ENCODE peak calls at places on chromosomes 3 and 15, in six cellular contexts. One of them, this sample, is unnamed. For H3K9me3, the result is how much of the 10 kb centered on the place peaks cover.

GRCh38 chr15:68354923-68355322 is 77.0 kb downstream of the ITGA11 start:
- DNase-seq in Panc1: peak
- DNase-seq in pancreas: no peak
- DNase-seq in HCT116: peak
- DNase-seq in GM12878: no peak
- DNase-seq in mesenchymal stem cell: peak
- DNase-seq in this sample: no peak

GRCh38 chr3:50237133-50237651 is 1.2 kb downstream of the GNAI2 start:
- DNase-seq in Panc1: no peak
- DNase-seq in pancreas: no peak
- DNase-seq in HCT116: no peak
- DNase-seq in GM12878: no peak
- DNase-seq in mesenchymal stem cell: peak
- DNase-seq in this sample: no peak

GRCh38 chr3:106425021-106425420 is 556.2 kb upstream of the CBLB start:
- DNase-seq in Panc1: no peak
- DNase-seq in pancreas: no peak
- DNase-seq in HCT116: no peak
- DNase-seq in GM12878: no peak
- DNase-seq in mesenchymal stem cell: peak
- DNase-seq in this sample: no peak

GRCh38 chr15:31571676-31572075 is 245.0 kb downstream of the KLF13 start:
- DNase-seq in Panc1: no peak
- DNase-seq in pancreas: no peak
- DNase-seq in HCT116: no peak
- DNase-seq in GM12878: no peak
- DNase-seq in mesenchymal stem cell: no peak
- DNase-seq in this sample: no peak

GRCh38 chr3:108486910-108487309 is 23.5 kb downstream of the MYH15 start:
- DNase-seq in Panc1: no peak
- DNase-seq in pancreas: no peak
- DNase-seq in HCT116: no peak
- DNase-seq in GM12878: no peak
- DNase-seq in mesenchymal stem cell: peak
- DNase-seq in this sample: no peak

GRCh38 chr3:182384182-182384581 is 409.1 kb upstream of the ATP11B start:
- DNase-seq in Panc1: no peak
- DNase-seq in pancreas: no peak
- DNase-seq in HCT116: no peak
- DNase-seq in GM12878: no peak
- DNase-seq in mesenchymal stem cell: no peak
- DNase-seq in this sample: no peak

GRCh38 chr15:52464478-52464877 is 64.2 kb downstream of the MYO5A start:
- DNase-seq in Panc1: no peak
- DNase-seq in pancreas: no peak
- DNase-seq in HCT116: no peak
- DNase-seq in GM12878: peak
- DNase-seq in mesenchymal stem cell: no peak
- DNase-seq in this sample: no peak

GRCh38 chr15:33045066-33045810 is 149.3 kb downstream of the FMN1 start:
- DNase-seq in Panc1: no peak
- DNase-seq in pancreas: no peak
- DNase-seq in HCT116: no peak
- DNase-seq in GM12878: no peak
- DNase-seq in mesenchymal stem cell: no peak
- DNase-seq in this sample: no peak

GRCh38 chr3:111761309-111761795 is 97.7 kb upstream of the PHLDB2 start:
- DNase-seq in Panc1: no peak
- DNase-seq in pancreas: no peak
- DNase-seq in HCT116: no peak
- DNase-seq in GM12878: no peak
- DNase-seq in mesenchymal stem cell: peak
- DNase-seq in this sample: peak

GRCh38 chr3:179063945-179064560 is 7.6 kb downstream of the ZMAT3 start:
- DNase-seq in Panc1: no peak
- DNase-seq in pancreas: no peak
- DNase-seq in HCT116: no peak
- DNase-seq in GM12878: no peak
- DNase-seq in mesenchymal stem cell: peak
- DNase-seq in this sample: no peak

DNA sequence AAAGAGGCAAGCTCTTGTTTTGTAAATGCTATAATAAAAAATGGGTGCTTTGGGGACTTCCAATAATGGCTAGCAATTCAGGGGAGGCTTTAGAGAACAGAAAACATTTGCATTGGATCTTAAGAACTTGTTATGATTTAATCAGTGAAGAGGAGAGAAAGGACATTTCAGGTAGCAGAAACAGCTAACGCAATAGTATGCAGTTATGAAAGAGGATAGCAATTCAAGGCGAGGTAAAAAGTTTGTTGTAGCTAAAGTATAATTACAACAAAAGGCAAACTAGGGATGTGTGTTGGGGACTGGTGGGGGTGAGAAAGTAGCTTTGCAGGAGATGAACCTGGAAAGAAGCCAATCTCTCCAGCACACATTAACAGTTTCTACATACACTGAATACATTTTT is 558.7 kb upstream of the SEMA6D start:
- DNase-seq in Panc1: no peak
- DNase-seq in pancreas: no peak
- DNase-seq in HCT116: no peak
- DNase-seq in GM12878: no peak
- DNase-seq in mesenchymal stem cell: no peak
- DNase-seq in this sample: no peak
- H3K9me3 ChIP-seq in Panc1: under half
- H3K9me3 ChIP-seq in pancreas: under half
- H3K9me3 ChIP-seq in HCT116: under half
- H3K9me3 ChIP-seq in GM12878: under half
- H3K9me3 ChIP-seq in mesenchymal stem cell: under half
- H3K9me3 ChIP-seq in this sample: under half

GRCh38 chr15:25207369-25207768 is 231.5 kb downstream of the UBE3A start:
- DNase-seq in Panc1: no peak
- DNase-seq in pancreas: no peak
- DNase-seq in HCT116: no peak
- DNase-seq in GM12878: no peak
- DNase-seq in mesenchymal stem cell: no peak
- DNase-seq in this sample: no peak

DNA sequence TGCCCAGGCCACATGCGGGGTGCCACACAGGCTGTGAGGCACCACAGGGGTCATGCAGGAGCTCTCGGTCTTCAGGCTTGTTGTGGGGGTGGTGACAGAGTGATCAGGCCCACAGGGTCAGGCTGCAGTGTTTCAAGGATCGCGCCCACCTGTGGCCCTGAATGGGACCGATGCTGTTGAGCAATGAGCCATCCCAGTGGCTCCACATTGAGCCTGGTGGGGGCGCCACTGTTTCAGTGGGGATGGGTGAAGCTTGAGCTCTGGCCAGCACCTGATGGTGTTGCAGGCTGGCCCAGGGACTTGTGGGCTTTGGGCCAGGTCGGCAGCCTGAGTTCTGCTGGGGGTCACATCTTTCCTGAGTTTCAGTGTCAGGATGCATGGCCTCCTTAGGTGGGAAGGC is 230.1 kb downstream of the UBE3A start:
- DNase-seq in Panc1: no peak
- DNase-seq in pancreas: no peak
- DNase-seq in HCT116: no peak
- DNase-seq in GM12878: no peak
- DNase-seq in mesenchymal stem cell: no peak
- DNase-seq in this sample: no peak
- H3K9me3 ChIP-seq in Panc1: under half
- H3K9me3 ChIP-seq in pancreas: under half
- H3K9me3 ChIP-seq in HCT116: under half
- H3K9me3 ChIP-seq in GM12878: under half
- H3K9me3 ChIP-seq in mesenchymal stem cell: under half
- H3K9me3 ChIP-seq in this sample: under half

GRCh38 chr3:149998946-149999345 is 28.3 kb upstream of the PFN2 start:
- DNase-seq in Panc1: no peak
- DNase-seq in pancreas: no peak
- DNase-seq in HCT116: no peak
- DNase-seq in GM12878: no peak
- DNase-seq in mesenchymal stem cell: no peak
- DNase-seq in this sample: no peak
- H3K9me3 ChIP-seq in Panc1: under half
- H3K9me3 ChIP-seq in pancreas: under half
- H3K9me3 ChIP-seq in HCT116: under half
- H3K9me3 ChIP-seq in GM12878: under half
- H3K9me3 ChIP-seq in mesenchymal stem cell: under half
- H3K9me3 ChIP-seq in this sample: under half

GRCh38 chr15:56126409-56126808 is 117.3 kb downstream of the RFX7 start:
- DNase-seq in Panc1: no peak
- DNase-seq in pancreas: no peak
- DNase-seq in HCT116: no peak
- DNase-seq in GM12878: no peak
- DNase-seq in mesenchymal stem cell: no peak
- DNase-seq in this sample: no peak

GRCh38 chr15:56128081-56128480 is 115.6 kb downstream of the RFX7 start:
- DNase-seq in Panc1: no peak
- DNase-seq in pancreas: no peak
- DNase-seq in HCT116: no peak
- DNase-seq in GM12878: no peak
- DNase-seq in mesenchymal stem cell: no peak
- DNase-seq in this sample: no peak

DNA sequence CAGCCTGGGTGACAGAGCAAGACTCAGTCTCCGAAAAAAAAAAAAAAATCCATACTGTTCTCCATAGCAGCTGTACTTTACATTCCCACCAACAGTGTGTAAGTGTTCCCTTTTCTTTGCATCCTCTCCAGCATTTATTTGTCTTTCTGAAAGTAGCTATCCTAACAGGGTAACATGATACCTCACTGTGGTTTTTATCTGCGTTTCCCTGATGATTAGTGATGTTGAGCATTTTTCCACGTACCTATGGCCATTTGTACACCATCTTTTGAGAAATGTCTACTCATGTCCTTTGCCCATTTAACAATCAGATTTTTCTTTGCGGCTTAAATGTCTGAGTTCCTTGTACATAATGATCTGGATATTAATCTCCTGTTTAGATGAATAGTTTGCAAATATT is 119.3 kb downstream of the RFX7 start:
- DNase-seq in Panc1: no peak
- DNase-seq in pancreas: no peak
- DNase-seq in HCT116: no peak
- DNase-seq in GM12878: no peak
- DNase-seq in mesenchymal stem cell: no peak
- DNase-seq in this sample: no peak
- H3K9me3 ChIP-seq in Panc1: under half
- H3K9me3 ChIP-seq in pancreas: under half
- H3K9me3 ChIP-seq in HCT116: under half
- H3K9me3 ChIP-seq in GM12878: under half
- H3K9me3 ChIP-seq in mesenchymal stem cell: half or more
- H3K9me3 ChIP-seq in this sample: under half

GRCh38 chr3:21345577-21345976 is 405.4 kb downstream of the ZNF385D start:
- DNase-seq in Panc1: no peak
- DNase-seq in pancreas: no peak
- DNase-seq in HCT116: no peak
- DNase-seq in GM12878: no peak
- DNase-seq in mesenchymal stem cell: no peak
- DNase-seq in this sample: no peak
- H3K9me3 ChIP-seq in Panc1: under half
- H3K9me3 ChIP-seq in pancreas: under half
- H3K9me3 ChIP-seq in HCT116: under half
- H3K9me3 ChIP-seq in GM12878: under half
- H3K9me3 ChIP-seq in mesenchymal stem cell: under half
- H3K9me3 ChIP-seq in this sample: under half

GRCh38 chr15:25052191-25052999 is 97.6 kb downstream of the SNRPN start:
- DNase-seq in Panc1: no peak
- DNase-seq in pancreas: peak
- DNase-seq in HCT116: no peak
- DNase-seq in GM12878: no peak
- DNase-seq in mesenchymal stem cell: no peak
- DNase-seq in this sample: no peak
- H3K9me3 ChIP-seq in Panc1: half or more
- H3K9me3 ChIP-seq in pancreas: under half
- H3K9me3 ChIP-seq in HCT116: under half
- H3K9me3 ChIP-seq in GM12878: under half
- H3K9me3 ChIP-seq in mesenchymal stem cell: half or more
- H3K9me3 ChIP-seq in this sample: half or more

GRCh38 chr3:43015572-43016512 is 36.7 kb downstream of the GASK1A start:
- DNase-seq in Panc1: no peak
- DNase-seq in pancreas: no peak
- DNase-seq in HCT116: no peak
- DNase-seq in GM12878: no peak
- DNase-seq in mesenchymal stem cell: no peak
- DNase-seq in this sample: no peak
- H3K9me3 ChIP-seq in Panc1: under half
- H3K9me3 ChIP-seq in pancreas: under half
- H3K9me3 ChIP-seq in HCT116: under half
- H3K9me3 ChIP-seq in GM12878: under half
- H3K9me3 ChIP-seq in mesenchymal stem cell: under half
- H3K9me3 ChIP-seq in this sample: under half

DNA sequence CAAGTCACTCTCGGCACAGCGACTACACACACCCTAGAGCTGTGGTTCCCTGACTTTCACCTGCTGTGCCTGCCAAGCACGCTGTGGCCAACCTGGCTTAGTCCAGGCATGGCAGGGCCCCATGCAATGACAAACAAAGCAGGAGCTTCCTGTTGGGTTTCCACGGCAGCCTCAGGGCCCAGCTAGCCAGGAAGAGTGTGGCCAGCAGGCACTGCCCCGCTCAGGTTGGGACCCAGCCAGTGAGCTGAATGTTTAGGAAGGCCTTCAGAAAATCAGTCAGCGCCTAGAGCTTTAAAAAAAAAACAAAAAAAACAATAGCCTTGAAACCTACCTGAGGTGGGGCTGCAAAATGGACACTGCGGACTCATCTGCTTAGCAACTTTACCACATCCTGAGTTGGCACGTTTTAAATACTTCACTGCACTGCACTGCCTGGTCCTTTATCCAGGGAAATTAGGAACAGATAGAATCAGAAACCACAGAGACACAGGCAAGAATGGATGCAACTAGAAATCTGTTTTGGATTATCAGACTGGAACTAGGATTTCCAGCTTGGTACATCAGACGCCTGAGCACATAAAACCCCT is 36.3 kb upstream of the LDHAL6B start:
- DNase-seq in Panc1: no peak
- DNase-seq in pancreas: peak
- DNase-seq in HCT116: no peak
- DNase-seq in GM12878: no peak
- DNase-seq in mesenchymal stem cell: peak
- DNase-seq in this sample: peak
- H3K9me3 ChIP-seq in Panc1: under half
- H3K9me3 ChIP-seq in pancreas: under half
- H3K9me3 ChIP-seq in HCT116: under half
- H3K9me3 ChIP-seq in GM12878: under half
- H3K9me3 ChIP-seq in mesenchymal stem cell: under half
- H3K9me3 ChIP-seq in this sample: under half

DNA sequence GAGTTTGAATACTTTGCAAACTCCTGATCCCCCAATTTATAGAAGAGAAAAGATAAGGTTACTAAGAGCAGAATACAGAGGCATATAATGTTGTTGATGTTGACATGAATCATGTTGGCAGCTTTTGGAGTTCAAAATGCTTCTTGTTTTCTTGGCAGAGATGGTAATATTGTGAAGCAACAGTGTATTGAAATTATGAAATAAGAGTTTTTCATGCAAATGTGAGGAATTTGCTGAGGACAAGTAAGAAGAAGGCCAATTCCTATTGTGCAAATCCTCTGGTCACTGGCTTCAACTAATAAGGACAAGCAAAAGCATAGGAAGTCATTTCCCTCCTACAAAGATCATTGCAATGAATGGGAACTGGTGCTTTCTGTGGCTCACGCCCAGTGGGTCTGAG is 126.9 kb upstream of the CHL1 start:
- DNase-seq in Panc1: no peak
- DNase-seq in pancreas: no peak
- DNase-seq in HCT116: no peak
- DNase-seq in GM12878: no peak
- DNase-seq in mesenchymal stem cell: no peak
- DNase-seq in this sample: no peak
- H3K9me3 ChIP-seq in Panc1: under half
- H3K9me3 ChIP-seq in pancreas: under half
- H3K9me3 ChIP-seq in HCT116: under half
- H3K9me3 ChIP-seq in GM12878: under half
- H3K9me3 ChIP-seq in mesenchymal stem cell: under half
- H3K9me3 ChIP-seq in this sample: under half

GRCh38 chr15:24961967-24962366 is 7.2 kb downstream of the SNRPN start:
- DNase-seq in Panc1: no peak
- DNase-seq in pancreas: no peak
- DNase-seq in HCT116: no peak
- DNase-seq in GM12878: no peak
- DNase-seq in mesenchymal stem cell: no peak
- DNase-seq in this sample: no peak
- H3K9me3 ChIP-seq in Panc1: under half
- H3K9me3 ChIP-seq in pancreas: under half
- H3K9me3 ChIP-seq in HCT116: under half
- H3K9me3 ChIP-seq in GM12878: under half
- H3K9me3 ChIP-seq in mesenchymal stem cell: under half
- H3K9me3 ChIP-seq in this sample: under half